ENCODE peak calls at places on chromosomes 2 and 18, in nine cellular contexts. One of them, this sample, is unnamed. For H3K27me3, the result is how much of the 10 kb centered on the place peaks cover.

GRCh38 chr2:69309336-69310048 is 77.5 kb downstream of the GFPT1 start:
- ATAC-seq in upper lobe of left lung: peak
- ATAC-seq in thoracic aorta: peak
- ATAC-seq in right lobe of liver: no peak
- ATAC-seq in Panc1: no peak
- ATAC-seq in heart right ventricle: peak
- ATAC-seq in HepG2: peak
- ATAC-seq in body of pancreas: peak
- ATAC-seq in right cardiac atrium: peak
- ATAC-seq in this sample: peak

GRCh38 chr2:197869501-197870111 is 65.2 kb downstream of the PLCL1 start:
- ATAC-seq in upper lobe of left lung: no peak
- ATAC-seq in thoracic aorta: no peak
- ATAC-seq in right lobe of liver: no peak
- ATAC-seq in Panc1: no peak
- ATAC-seq in heart right ventricle: peak
- ATAC-seq in HepG2: no peak
- ATAC-seq in body of pancreas: no peak
- ATAC-seq in right cardiac atrium: peak
- ATAC-seq in this sample: no peak

GRCh38 chr2:186255823-186256222 is 230.2 kb upstream of the ZC3H15 start:
- ATAC-seq in upper lobe of left lung: no peak
- ATAC-seq in thoracic aorta: no peak
- ATAC-seq in right lobe of liver: no peak
- ATAC-seq in Panc1: no peak
- ATAC-seq in heart right ventricle: no peak
- ATAC-seq in HepG2: no peak
- ATAC-seq in body of pancreas: no peak
- ATAC-seq in right cardiac atrium: no peak
- ATAC-seq in this sample: no peak

GRCh38 chr2:63581266-63581961 is 6.9 kb downstream of the WDPCP start:
- ATAC-seq in upper lobe of left lung: peak
- ATAC-seq in thoracic aorta: peak
- ATAC-seq in right lobe of liver: peak
- ATAC-seq in Panc1: peak
- ATAC-seq in heart right ventricle: peak
- ATAC-seq in HepG2: no peak
- ATAC-seq in body of pancreas: peak
- ATAC-seq in right cardiac atrium: peak
- ATAC-seq in this sample: peak

GRCh38 chr18:23283933-23284430 is 148.7 kb downstream of the CABLES1 start:
- ATAC-seq in upper lobe of left lung: no peak
- ATAC-seq in thoracic aorta: no peak
- ATAC-seq in right lobe of liver: peak
- ATAC-seq in Panc1: peak
- ATAC-seq in heart right ventricle: no peak
- ATAC-seq in HepG2: peak
- ATAC-seq in body of pancreas: no peak
- ATAC-seq in right cardiac atrium: no peak
- ATAC-seq in this sample: no peak

GRCh38 chr2:75525434-75526308 is 35.1 kb downstream of the EVA1A start:
- ATAC-seq in upper lobe of left lung: no peak
- ATAC-seq in thoracic aorta: no peak
- ATAC-seq in right lobe of liver: no peak
- ATAC-seq in Panc1: no peak
- ATAC-seq in heart right ventricle: no peak
- ATAC-seq in HepG2: no peak
- ATAC-seq in body of pancreas: no peak
- ATAC-seq in right cardiac atrium: no peak
- ATAC-seq in this sample: no peak

GRCh38 chr2:9002637-9003365 is 683 bp downstream of the MBOAT2 start:
- ATAC-seq in upper lobe of left lung: peak
- ATAC-seq in thoracic aorta: peak
- ATAC-seq in right lobe of liver: no peak
- ATAC-seq in Panc1: peak
- ATAC-seq in heart right ventricle: no peak
- ATAC-seq in HepG2: peak
- ATAC-seq in body of pancreas: no peak
- ATAC-seq in right cardiac atrium: no peak
- ATAC-seq in this sample: no peak

GRCh38 chr2:210861038-210861665 is 304.8 kb downstream of the CPS1 start:
- ATAC-seq in upper lobe of left lung: no peak
- ATAC-seq in thoracic aorta: no peak
- ATAC-seq in right lobe of liver: no peak
- ATAC-seq in Panc1: no peak
- ATAC-seq in heart right ventricle: no peak
- ATAC-seq in HepG2: no peak
- ATAC-seq in body of pancreas: no peak
- ATAC-seq in right cardiac atrium: no peak
- ATAC-seq in this sample: no peak

GRCh38 chr18:4412286-4412685 is 42.8 kb downstream of the DLGAP1 start:
- ATAC-seq in upper lobe of left lung: no peak
- ATAC-seq in thoracic aorta: no peak
- ATAC-seq in right lobe of liver: no peak
- ATAC-seq in Panc1: no peak
- ATAC-seq in heart right ventricle: no peak
- ATAC-seq in HepG2: no peak
- ATAC-seq in body of pancreas: no peak
- ATAC-seq in right cardiac atrium: no peak
- ATAC-seq in this sample: no peak

GRCh38 chr2:205593891-205594290 is 88.4 kb upstream of the NRP2 start:
- ATAC-seq in upper lobe of left lung: no peak
- ATAC-seq in thoracic aorta: no peak
- ATAC-seq in right lobe of liver: no peak
- ATAC-seq in Panc1: no peak
- ATAC-seq in heart right ventricle: peak
- ATAC-seq in HepG2: no peak
- ATAC-seq in body of pancreas: no peak
- ATAC-seq in right cardiac atrium: peak
- ATAC-seq in this sample: no peak

GRCh38 chr18:12995952-12996477 is 4.9 kb downstream of the CEP192 start:
- ATAC-seq in upper lobe of left lung: no peak
- ATAC-seq in thoracic aorta: no peak
- ATAC-seq in right lobe of liver: no peak
- ATAC-seq in Panc1: no peak
- ATAC-seq in heart right ventricle: no peak
- ATAC-seq in HepG2: peak
- ATAC-seq in body of pancreas: no peak
- ATAC-seq in right cardiac atrium: no peak
- ATAC-seq in this sample: no peak

GRCh38 chr18:45505497-45506206 is 109.6 kb upstream of the SLC14A2 start:
- ATAC-seq in upper lobe of left lung: no peak
- ATAC-seq in thoracic aorta: no peak
- ATAC-seq in right lobe of liver: no peak
- ATAC-seq in Panc1: no peak
- ATAC-seq in heart right ventricle: peak
- ATAC-seq in HepG2: no peak
- ATAC-seq in body of pancreas: no peak
- ATAC-seq in right cardiac atrium: peak
- ATAC-seq in this sample: no peak

GRCh38 chr18:30487962-30488361 is 554.6 kb downstream of the DSC3 start:
- ATAC-seq in upper lobe of left lung: no peak
- ATAC-seq in thoracic aorta: no peak
- ATAC-seq in right lobe of liver: no peak
- ATAC-seq in Panc1: no peak
- ATAC-seq in heart right ventricle: no peak
- ATAC-seq in HepG2: no peak
- ATAC-seq in body of pancreas: no peak
- ATAC-seq in right cardiac atrium: no peak
- ATAC-seq in this sample: no peak

GRCh38 chr2:10057231-10058107 is 14.1 kb downstream of the KLF11 start:
- ATAC-seq in upper lobe of left lung: peak
- ATAC-seq in thoracic aorta: no peak
- ATAC-seq in right lobe of liver: peak
- ATAC-seq in Panc1: peak
- ATAC-seq in heart right ventricle: peak
- ATAC-seq in HepG2: peak
- ATAC-seq in body of pancreas: peak
- ATAC-seq in right cardiac atrium: peak
- ATAC-seq in this sample: peak

GRCh38 chr2:170605862-170606261 is 109.3 kb upstream of the SP5 start:
- ATAC-seq in upper lobe of left lung: no peak
- ATAC-seq in thoracic aorta: no peak
- ATAC-seq in right lobe of liver: no peak
- ATAC-seq in Panc1: no peak
- ATAC-seq in heart right ventricle: no peak
- ATAC-seq in HepG2: no peak
- ATAC-seq in body of pancreas: no peak
- ATAC-seq in right cardiac atrium: no peak
- ATAC-seq in this sample: no peak
- H3K27me3 ChIP-seq in upper lobe of left lung: under half
- H3K27me3 ChIP-seq in thoracic aorta: under half
- H3K27me3 ChIP-seq in right lobe of liver: under half
- H3K27me3 ChIP-seq in Panc1: under half
- H3K27me3 ChIP-seq in heart right ventricle: under half
- H3K27me3 ChIP-seq in HepG2: under half
- H3K27me3 ChIP-seq in body of pancreas: under half
- H3K27me3 ChIP-seq in right cardiac atrium: under half
- H3K27me3 ChIP-seq in this sample: under half

GRCh38 chr2:110735366-110735765 is 3.0 kb downstream of the ACOXL start:
- ATAC-seq in upper lobe of left lung: peak
- ATAC-seq in thoracic aorta: no peak
- ATAC-seq in right lobe of liver: peak
- ATAC-seq in Panc1: peak
- ATAC-seq in heart right ventricle: no peak
- ATAC-seq in HepG2: peak
- ATAC-seq in body of pancreas: no peak
- ATAC-seq in right cardiac atrium: no peak
- ATAC-seq in this sample: no peak

GRCh38 chr2:110727923-110728322 is 4.5 kb upstream of the ACOXL start:
- ATAC-seq in upper lobe of left lung: no peak
- ATAC-seq in thoracic aorta: no peak
- ATAC-seq in right lobe of liver: no peak
- ATAC-seq in Panc1: no peak
- ATAC-seq in heart right ventricle: no peak
- ATAC-seq in HepG2: no peak
- ATAC-seq in body of pancreas: no peak
- ATAC-seq in right cardiac atrium: no peak
- ATAC-seq in this sample: no peak

GRCh38 chr2:110729106-110729505 is 3.3 kb upstream of the ACOXL start:
- ATAC-seq in upper lobe of left lung: no peak
- ATAC-seq in thoracic aorta: no peak
- ATAC-seq in right lobe of liver: no peak
- ATAC-seq in Panc1: no peak
- ATAC-seq in heart right ventricle: no peak
- ATAC-seq in HepG2: no peak
- ATAC-seq in body of pancreas: no peak
- ATAC-seq in right cardiac atrium: no peak
- ATAC-seq in this sample: no peak

GRCh38 chr2:110732422-110733413 is at the start of gene ACOXL:
- ATAC-seq in upper lobe of left lung: peak
- ATAC-seq in thoracic aorta: no peak
- ATAC-seq in right lobe of liver: peak
- ATAC-seq in Panc1: peak
- ATAC-seq in heart right ventricle: no peak
- ATAC-seq in HepG2: peak
- ATAC-seq in body of pancreas: peak
- ATAC-seq in right cardiac atrium: peak
- ATAC-seq in this sample: no peak

DNA sequence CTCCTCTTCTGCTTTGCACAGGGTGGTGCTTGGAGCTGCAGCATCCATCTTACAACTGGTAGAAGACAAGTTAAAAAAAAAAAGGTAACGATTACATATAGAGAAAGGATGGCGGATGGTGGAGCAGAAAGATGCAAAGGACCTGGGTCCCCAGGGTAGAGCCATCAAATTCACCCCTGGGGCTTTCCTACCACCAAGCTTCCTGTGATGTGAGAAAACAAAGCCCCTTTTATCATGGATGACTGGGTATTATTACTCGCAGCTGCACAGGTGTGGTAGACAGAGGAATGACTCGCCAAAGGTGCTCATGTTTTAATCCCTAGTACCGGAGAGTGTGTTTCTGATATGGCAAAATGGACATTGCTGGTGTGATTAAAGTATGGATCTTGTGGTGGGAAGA is 1.3 kb upstream of the ACOXL start:
- ATAC-seq in upper lobe of left lung: no peak
- ATAC-seq in thoracic aorta: no peak
- ATAC-seq in right lobe of liver: no peak
- ATAC-seq in Panc1: no peak
- ATAC-seq in heart right ventricle: no peak
- ATAC-seq in HepG2: no peak
- ATAC-seq in body of pancreas: no peak
- ATAC-seq in right cardiac atrium: no peak
- ATAC-seq in this sample: no peak
- H3K27me3 ChIP-seq in upper lobe of left lung: under half
- H3K27me3 ChIP-seq in thoracic aorta: under half
- H3K27me3 ChIP-seq in right lobe of liver: under half
- H3K27me3 ChIP-seq in Panc1: under half
- H3K27me3 ChIP-seq in heart right ventricle: under half
- H3K27me3 ChIP-seq in HepG2: half or more
- H3K27me3 ChIP-seq in body of pancreas: under half
- H3K27me3 ChIP-seq in right cardiac atrium: under half
- H3K27me3 ChIP-seq in this sample: under half

GRCh38 chr2:118221952-118222594 is 133.8 kb downstream of the INSIG2 start:
- ATAC-seq in upper lobe of left lung: peak
- ATAC-seq in thoracic aorta: peak
- ATAC-seq in right lobe of liver: peak
- ATAC-seq in Panc1: peak
- ATAC-seq in heart right ventricle: peak
- ATAC-seq in HepG2: peak
- ATAC-seq in body of pancreas: peak
- ATAC-seq in right cardiac atrium: peak
- ATAC-seq in this sample: no peak
- H3K27me3 ChIP-seq in upper lobe of left lung: under half
- H3K27me3 ChIP-seq in thoracic aorta: under half
- H3K27me3 ChIP-seq in right lobe of liver: under half
- H3K27me3 ChIP-seq in Panc1: under half
- H3K27me3 ChIP-seq in heart right ventricle: half or more
- H3K27me3 ChIP-seq in HepG2: under half
- H3K27me3 ChIP-seq in body of pancreas: under half
- H3K27me3 ChIP-seq in right cardiac atrium: under half
- H3K27me3 ChIP-seq in this sample: half or more

GRCh38 chr2:130759906-130760753 is 4.8 kb downstream of the AMER3 start:
- ATAC-seq in upper lobe of left lung: no peak
- ATAC-seq in thoracic aorta: no peak
- ATAC-seq in right lobe of liver: no peak
- ATAC-seq in Panc1: no peak
- ATAC-seq in heart right ventricle: no peak
- ATAC-seq in HepG2: no peak
- ATAC-seq in body of pancreas: peak
- ATAC-seq in right cardiac atrium: no peak
- ATAC-seq in this sample: no peak
- H3K27me3 ChIP-seq in upper lobe of left lung: under half
- H3K27me3 ChIP-seq in thoracic aorta: under half
- H3K27me3 ChIP-seq in right lobe of liver: under half
- H3K27me3 ChIP-seq in Panc1: under half
- H3K27me3 ChIP-seq in heart right ventricle: half or more
- H3K27me3 ChIP-seq in HepG2: half or more
- H3K27me3 ChIP-seq in body of pancreas: under half
- H3K27me3 ChIP-seq in right cardiac atrium: under half
- H3K27me3 ChIP-seq in this sample: half or more